ENCODE peak calls at places on chromosomes 4 and X, in four cellular contexts. F is K562, U is GM12892, S is H1. D is an unnamed sample.

GRCh38 chr4:144701683-144702233 is 55.8 kb downstream of the HHIP start:
- DNase-seq in S (no peak), U (no peak), F (no peak), D (no peak)

GRCh38 chrX:7334253-7334935 is 186.4 kb upstream of the PUDP start:
- DNase-seq in S (no peak), F (no peak), U (no peak), D (no peak)

GRCh38 chr4:144894525-144894924 is 203.5 kb downstream of the ANAPC10 start:
- DNase-seq in F (no peak), S (no peak), U (no peak), D (no peak)

GRCh38 chrX:25156323-25156722 is 140.6 kb upstream of the ARX start:
- DNase-seq in F (no peak), S (no peak), U (no peak), D (no peak)

GRCh38 chrX:5068550-5068949 is 1160.1 kb downstream of the NLGN4X start:
- DNase-seq in S (no peak), F (no peak), U (no peak), D (no peak)

GRCh38 chrX:8864151-8864550 is 63.0 kb upstream of the FAM9A start:
- DNase-seq in S (no peak), F (no peak), U (no peak), D (no peak)

GRCh38 chrX:148914783-148915182 is 414.4 kb downstream of the AFF2 start:
- DNase-seq in U (peak; percentile 11), F (no peak), S (no peak), D (no peak)

GRCh38 chr4:118989098-118990080 is 100.7 kb downstream of the SYNPO2 start:
- DNase-seq in F (no peak), U (no peak), S (no peak), D (no peak)

GRCh38 chr4:23322732-23323131 is 567.1 kb downstream of the PPARGC1A start:
- DNase-seq in U (no peak), S (no peak), F (no peak), D (no peak)

GRCh38 chr4:137722910-137723309 is 190.6 kb upstream of the PCDH18 start:
- DNase-seq in F (no peak), S (no peak), U (no peak), D (no peak)

GRCh38 chrX:34655496-34656258 is 1.4 kb downstream of the TMEM47 start:
- DNase-seq in S (no peak), F (no peak), U (no peak), D (no peak)

GRCh38 chr4:143768007-143768591 is 67.6 kb upstream of the FREM3 start:
- DNase-seq in S (no peak), F (no peak), U (no peak), D (no peak)

GRCh38 chr4:74319506-74319905 is 11.2 kb downstream of the EPGN start:
- DNase-seq in F (no peak), S (no peak), U (no peak), D (no peak)
- TF ChIP-seq TAF1 in F (no peak), S (no peak), U (no peak), D (no peak)

DNA sequence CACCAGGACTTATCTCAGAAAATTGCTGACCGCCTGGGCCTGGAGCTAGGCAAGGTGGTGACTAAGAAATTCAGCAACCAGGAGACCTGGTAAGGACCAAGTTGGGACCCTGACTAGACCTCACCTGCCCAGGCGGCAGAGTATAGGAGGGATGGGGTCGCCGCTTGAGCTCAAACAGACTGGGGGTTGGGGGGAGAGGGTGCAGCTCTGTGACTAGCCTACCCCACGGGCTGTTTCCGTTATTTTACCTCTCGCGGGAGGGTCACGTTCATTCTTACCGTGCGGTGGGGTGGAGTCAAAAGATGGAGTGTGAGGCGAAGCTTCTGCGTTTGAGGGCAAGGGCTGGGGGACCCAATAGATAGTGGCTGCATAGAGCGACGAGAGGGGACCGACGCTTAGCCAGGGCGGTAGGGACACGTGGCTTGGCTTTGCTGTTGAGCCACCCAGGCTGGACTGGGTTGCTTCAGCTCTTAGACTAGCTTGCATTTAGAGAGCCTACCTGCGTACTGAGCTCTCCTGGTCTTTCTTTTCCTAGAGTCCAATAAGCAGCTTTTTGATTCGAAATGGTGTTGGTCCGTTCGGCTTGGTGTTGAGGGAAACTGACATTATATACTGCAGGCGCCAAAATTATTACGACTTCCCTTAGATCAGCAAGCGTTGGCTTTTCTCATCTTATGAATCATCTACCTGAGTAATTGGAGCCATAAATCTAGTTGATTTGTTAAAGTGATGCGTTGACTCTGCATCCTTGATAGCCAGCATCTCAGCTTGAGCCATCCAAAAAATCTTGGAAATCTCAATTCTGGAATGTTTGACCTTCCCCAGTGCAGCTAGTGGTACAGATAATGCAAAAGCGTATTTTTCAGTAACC is 587 bp downstream of the PRPS1 start:
- DNase-seq in S (no peak), U (peak; percentile 27), F (peak; percentile 59), D (peak; percentile 25)
- TF ChIP-seq POLR2A in S (no peak), U (no peak), F (peak; percentile 62), D (peak; percentile 29)

GRCh38 chr4:38488891-38489861 is 174.8 kb upstream of the KLF3 start:
- DNase-seq in F (no peak), S (no peak), U (no peak), D (no peak)
- TF ChIP-seq TAF1 in F (no peak), S (peak; percentile 23), U (no peak), D (no peak)

GRCh38 chr4:151691639-151692442 is 69.0 kb downstream of the GATB start:
- DNase-seq in F (no peak), S (no peak), U (no peak), D (no peak)
- TF ChIP-seq POLR2A in F (no peak), S (no peak), U (no peak), D (no peak)

DNA sequence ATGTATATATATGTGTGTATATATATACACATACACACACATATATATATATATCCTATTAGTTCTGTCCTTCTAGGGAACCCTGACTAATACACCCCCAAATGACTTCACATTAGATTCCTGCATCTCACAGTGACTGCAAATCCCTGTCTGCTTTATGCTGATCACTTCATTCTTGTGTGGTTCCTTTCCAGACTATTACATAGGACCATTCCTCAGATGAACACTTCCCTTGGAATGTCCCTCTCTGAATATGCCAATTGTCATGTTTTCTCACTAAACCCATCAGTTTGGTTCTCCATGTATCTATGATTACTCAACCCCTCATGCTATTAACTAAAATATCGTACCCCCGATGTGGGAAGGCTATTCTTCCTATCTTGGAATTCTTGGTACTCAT is 605.2 kb upstream of the NR3C2 start:
- DNase-seq in F (no peak), U (no peak), S (no peak), D (no peak)
- TF ChIP-seq TAF1 in F (no peak), U (no peak), S (no peak), D (no peak)

GRCh38 chr4:56907489-56908205 is at the start of gene REST:
- DNase-seq in U (peak; percentile 63), F (peak; percentile 81), S (peak; percentile 95), D (peak; percentile 60)
- TF ChIP-seq POLR2A in U (peak; percentile 33), F (no peak), S (no peak), D (no peak)

GRCh38 chrX:100622989-100623388 is 13.6 kb downstream of the TSPAN6 start:
- DNase-seq in F (no peak), S (no peak), U (no peak), D (no peak)

GRCh38 chrX:100625985-100626491 is 10.6 kb downstream of the TSPAN6 start:
- DNase-seq in F (no peak), S (no peak), U (no peak), D (no peak)
- TF ChIP-seq TAF1 in F (no peak), S (no peak), U (no peak), D (no peak)

DNA sequence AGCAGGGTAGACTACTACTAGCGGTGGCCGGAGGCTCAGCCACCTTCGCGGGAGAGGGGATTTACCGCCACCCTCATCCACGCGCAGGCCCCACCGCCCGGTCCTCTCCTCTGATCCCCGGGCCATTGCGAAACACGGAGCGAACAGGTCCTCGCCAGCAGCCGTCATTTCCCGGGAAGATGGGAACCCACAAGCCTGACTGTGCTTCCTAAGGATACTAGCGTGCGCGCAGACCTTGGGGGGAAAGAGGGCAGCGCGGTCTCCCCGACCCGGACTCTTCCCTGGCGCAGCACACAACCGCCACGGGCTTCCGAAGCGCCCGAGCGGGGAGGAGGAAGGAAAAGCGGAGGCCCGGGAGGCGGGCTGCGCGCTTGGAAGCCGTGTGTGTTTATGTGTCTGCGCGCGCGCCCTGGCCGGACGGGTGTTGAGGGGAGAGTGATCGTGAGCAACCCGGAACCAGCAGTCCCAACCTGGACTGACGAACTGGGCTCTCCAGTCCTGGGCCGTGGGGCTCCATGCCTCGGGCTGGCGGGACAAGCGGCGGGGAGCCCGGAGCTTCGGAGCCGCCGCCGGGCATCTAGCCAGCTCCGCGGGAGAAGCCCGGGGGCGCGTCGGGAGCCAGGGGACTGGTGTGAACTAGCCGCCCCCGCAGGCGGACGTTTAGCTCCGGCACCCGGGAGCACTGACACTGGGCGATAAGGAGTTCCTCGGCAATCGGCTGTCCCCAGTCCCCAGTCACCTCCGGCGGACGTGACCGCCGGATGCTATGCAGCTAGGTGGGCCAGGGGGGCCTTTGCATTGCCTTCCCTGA is 74.6 kb upstream of the BCOR start:
- DNase-seq in U (no peak), F (peak; percentile 94), S (no peak), D (no peak)
- TF ChIP-seq POLR2A in U (no peak), F (peak; percentile 67), S (no peak), D (no peak)

GRCh38 chr4:140807491-140808257 is 51.5 kb upstream of the TBC1D9 start:
- DNase-seq in S (no peak), U (no peak), F (no peak), D (no peak)
- TF ChIP-seq TAF1 in S (no peak), U (no peak), F (no peak), D (no peak)

GRCh38 chrX:123859828-123860505 is at the start of gene XIAP:
- DNase-seq in U (peak; percentile 69), S (peak; percentile 49), F (peak; percentile 90), D (peak; percentile 69)
- TF ChIP-seq POLR2A in U (peak; percentile 79), S (peak; percentile 58), F (peak; percentile 86), D (peak; percentile 62)